ENCODE peak calls at places on chromosomes 4 and X, in four cellular contexts. N is glutamatergic neuron, I is psoas muscle, R is WTC11. D is an unnamed sample.

GRCh38 chr4:79413032-79413431 is 5.0 kb upstream of the GK2 start:
- DNase-seq in N (no peak), I (no peak), R (no peak), D (no peak)

GRCh38 chr4:174255790-174256189 is 27.7 kb downstream of the FBXO8 start:
- DNase-seq in I (no peak), R (no peak), N (peak; percentile 23), D (no peak)

GRCh38 chrX:131394384-131394783 is 105.3 kb upstream of the IGSF1 start:
- DNase-seq in N (no peak), R (no peak), I (no peak), D (no peak)

GRCh38 chr4:24470681-24471622 is 113.4 kb downstream of the DHX15 start:
- DNase-seq in N (peak; percentile 50), I (peak; percentile 67), R (peak; percentile 27), D (peak; percentile 63)

GRCh38 chr4:142278663-142279062 is 567.4 kb downstream of the INPP4B start:
- DNase-seq in N (no peak), R (no peak), I (no peak), D (no peak)

GRCh38 chrX:41333744-41333993 is 293 bp upstream of the DDX3X start:
- DNase-seq in N (peak; percentile 68), R (no peak), I (no peak), D (peak; percentile 58)

GRCh38 chr4:87071401-87071800 is 136.6 kb downstream of the AFF1 start:
- DNase-seq in I (no peak), N (no peak), R (no peak), D (no peak)

GRCh38 chr4:111323916-111324315 is 701.0 kb upstream of the PITX2 start:
- DNase-seq in I (no peak), R (no peak), N (no peak), D (no peak)

GRCh38 chr4:40733752-40734151 is 16.0 kb upstream of the NSUN7 start:
- DNase-seq in I (no peak), N (no peak), R (no peak), D (no peak)

GRCh38 chr4:168484626-168485025 is 4.3 kb upstream of the DDX60L start:
- DNase-seq in I (no peak), N (no peak), R (no peak), D (no peak)

GRCh38 chrX:35166023-35166422 is 223.4 kb downstream of the FAM47B start:
- DNase-seq in N (no peak), I (no peak), R (no peak), D (no peak)

DNA sequence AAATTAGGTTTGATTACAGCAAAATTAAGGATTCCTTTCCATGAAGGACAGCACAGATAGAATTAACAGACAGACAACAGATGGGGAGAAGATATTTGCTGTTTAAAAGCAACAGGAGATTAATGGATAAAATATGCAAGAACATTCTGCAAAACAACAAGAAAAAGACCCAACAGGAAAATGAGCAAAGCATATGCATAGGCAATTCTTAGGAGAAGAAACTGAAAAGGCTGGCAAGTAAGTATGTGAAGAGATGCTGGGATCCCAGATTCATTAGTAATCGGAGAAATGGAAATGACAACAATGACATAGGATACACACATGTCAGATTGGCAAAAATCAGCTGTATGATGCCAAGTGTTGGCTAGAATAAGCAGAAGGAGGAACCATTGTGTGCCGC is 27.5 kb upstream of the HMGB3 start:
- DNase-seq in N (no peak), R (no peak), I (no peak), D (no peak)
- TF ChIP-seq CTCF in N (no peak), R (no peak), I (no peak), D (no peak)

DNA sequence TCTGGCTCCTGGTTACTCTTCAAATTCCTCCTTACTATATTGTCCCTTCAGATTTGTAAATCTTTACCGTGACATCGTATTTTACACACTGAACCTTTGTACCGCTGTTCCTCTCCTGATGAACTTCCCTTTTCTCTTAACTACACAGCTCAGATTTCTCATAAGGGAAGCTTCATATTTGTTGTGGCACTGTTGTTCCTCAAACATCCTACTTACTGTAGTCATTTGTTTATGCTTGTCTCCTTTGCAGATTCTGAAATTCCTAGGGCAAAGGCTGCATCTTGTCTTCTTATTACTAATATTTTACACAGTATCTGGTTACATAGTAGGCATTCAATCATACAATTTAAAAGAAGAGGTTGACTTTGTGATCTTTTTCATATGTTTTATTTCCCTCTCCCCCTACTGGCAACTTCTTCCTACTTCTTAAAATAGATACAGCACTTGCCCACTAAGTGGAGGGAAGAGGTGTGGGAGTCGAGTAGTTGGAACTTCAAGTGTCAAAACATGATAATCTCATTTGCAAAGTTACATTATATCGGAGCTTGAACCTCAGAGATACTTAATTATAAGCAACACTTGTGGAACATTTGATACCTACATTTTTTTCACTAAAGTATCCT is 50.0 kb downstream of the TET2 start:
- DNase-seq in R (no peak), N (no peak), I (no peak), D (no peak)
- TF ChIP-seq CTCF in R (no peak), N (no peak), I (no peak), D (no peak)

GRCh38 chr4:139656614-139657486 is 8.8 kb upstream of the MGST2 start:
- DNase-seq in N (peak; percentile 64), I (peak; percentile 63), R (peak; percentile 57), D (peak; percentile 62)

GRCh38 chr4:139654516-139654915 is 11.1 kb upstream of the MGST2 start:
- DNase-seq in I (no peak), N (no peak), R (no peak), D (no peak)

GRCh38 chr4:139651282-139652194 is 14.1 kb upstream of the MGST2 start:
- DNase-seq in R (peak; percentile 73), I (peak; percentile 88), N (peak; percentile 77), D (peak; percentile 80)

GRCh38 chr4:139658185-139658584 is 7.4 kb upstream of the MGST2 start:
- DNase-seq in N (no peak), I (no peak), R (no peak), D (no peak)

GRCh38 chr4:139655116-139655515 is 10.5 kb upstream of the MGST2 start:
- DNase-seq in R (no peak), N (peak; percentile 26), I (no peak), D (no peak)
- TF ChIP-seq CTCF in R (no peak), N (no peak), I (peak; percentile 33), D (peak; percentile 30)

DNA sequence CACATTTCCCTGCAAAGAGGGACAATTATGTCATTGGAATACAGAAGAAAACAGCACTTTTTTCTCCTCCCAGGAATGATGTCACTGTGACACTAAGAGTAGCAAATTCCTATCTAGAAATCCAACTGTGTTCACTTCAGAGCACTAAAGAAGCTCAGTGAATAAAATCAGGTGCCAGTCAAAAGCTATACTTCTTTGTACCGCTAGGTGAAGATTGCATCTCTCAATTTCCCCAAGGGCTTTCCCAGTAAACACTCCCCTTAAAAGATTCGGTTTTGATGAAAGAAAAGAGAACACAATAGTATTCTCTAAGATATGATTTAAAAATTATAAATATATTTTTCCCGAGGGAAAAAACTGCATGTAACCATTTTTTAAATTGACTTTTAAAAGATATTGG is 104.7 kb upstream of the MID1 start:
- DNase-seq in I (no peak), R (no peak), N (no peak), D (no peak)
- TF ChIP-seq CTCF in I (peak; percentile 10), R (peak; percentile 21), N (peak; percentile 65), D (peak; percentile 37)

DNA sequence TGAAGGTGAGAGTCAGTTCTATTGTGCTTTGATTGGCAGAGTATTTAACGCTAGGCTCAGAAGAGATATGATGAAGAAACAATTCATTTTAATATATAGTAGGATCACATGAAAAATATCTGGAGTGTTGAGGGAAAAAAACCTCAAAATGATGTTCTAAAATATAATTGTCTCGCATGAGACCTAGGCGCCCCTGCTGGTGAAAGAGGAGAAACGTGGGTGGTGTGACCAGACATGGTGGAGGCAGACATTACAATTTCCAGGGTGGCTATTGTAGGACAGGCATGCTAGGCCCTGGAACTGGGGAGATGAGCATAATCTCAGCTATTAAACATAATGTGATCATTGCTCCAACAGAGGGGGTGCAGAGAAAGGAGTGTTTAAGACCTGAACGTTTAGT is 210.0 kb downstream of the HS3ST1 start:
- DNase-seq in N (no peak), I (no peak), R (no peak), D (no peak)
- TF ChIP-seq CTCF in N (no peak), I (no peak), R (no peak), D (no peak)